ENCODE peak calls at places on chromosomes 12 and 14, in nine cellular contexts. B is IMR-90; Z is brain microvascular endothelial cell; P is suprapubic skin; D is upper lobe of right lung; S is fibroblast of lung; K is CD8-positive, alpha-beta T cell; I is transverse colon; N is lower lobe of right lung. U is an unnamed sample.

GRCh38 chr14:49880267-49881064 is 12.4 kb upstream of the ARF6 start:
- DNase-seq in B (no peak), Z (no peak), P (no peak), D (no peak), S (no peak), K (no peak), I (no peak), N (no peak), U (no peak)

GRCh38 chr12:96502477-96502876 is 13.1 kb downstream of the CFAP54 start:
- DNase-seq in B (no peak), Z (no peak), P (no peak), D (no peak), S (no peak), K (no peak), I (peak; percentile 27), N (no peak), U (no peak)

GRCh38 chr12:130775953-130776856 is 60.1 kb upstream of the RIMBP2 start:
- DNase-seq in B (peak; percentile 88), Z (peak; percentile 75), P (no peak), D (no peak), S (peak; percentile 96), K (peak; percentile 43), I (peak; percentile 29), N (no peak), U (peak; percentile 51)

GRCh38 chr14:91056361-91056760 is 4.1 kb downstream of the RPS6KA5 start:
- DNase-seq in B (no peak), Z (no peak), P (no peak), D (no peak), S (no peak), K (no peak), I (no peak), N (no peak), U (no peak)

GRCh38 chr12:81288651-81289050 is 210.8 kb downstream of the ACSS3 start:
- DNase-seq in B (no peak), Z (no peak), P (no peak), D (no peak), S (no peak), K (no peak), I (no peak), N (no peak), U (no peak)

GRCh38 chr12:90026516-90026915 is 317.9 kb upstream of the ATP2B1 start:
- DNase-seq in B (no peak), Z (no peak), P (no peak), D (no peak), S (no peak), K (no peak), I (no peak), N (no peak), U (no peak)

GRCh38 chr12:44101470-44101869 is 265.6 kb downstream of the TMEM117 start:
- DNase-seq in B (no peak), Z (no peak), P (no peak), D (no peak), S (no peak), K (no peak), I (no peak), N (no peak), U (no peak)

GRCh38 chr12:116647802-116648201 is 88.6 kb downstream of the MAP1LC3B2 start:
- DNase-seq in B (no peak), Z (no peak), P (no peak), D (no peak), S (no peak), K (no peak), I (no peak), N (no peak), U (no peak)

GRCh38 chr12:3130053-3130805 is 53.0 kb downstream of the TSPAN9 start:
- DNase-seq in B (peak; percentile 19), Z (no peak), P (peak; percentile 70), D (no peak), S (peak; percentile 14), K (no peak), I (no peak), N (no peak), U (no peak)

GRCh38 chr12:21819236-21819635 is 44.7 kb upstream of the KCNJ8 start:
- DNase-seq in B (peak; percentile 63), Z (peak; percentile 56), P (no peak), D (no peak), S (peak; percentile 14), K (no peak), I (no peak), N (no peak), U (no peak)

GRCh38 chr12:56332512-56333196 is 1.1 kb downstream of the PAN2 start:
- DNase-seq in B (no peak), Z (no peak), P (no peak), D (no peak), S (no peak), K (no peak), I (no peak), N (no peak), U (no peak)

GRCh38 chr12:48613321-48613720 is 43.5 kb upstream of the LALBA start:
- DNase-seq in B (no peak), Z (no peak), P (no peak), D (no peak), S (no peak), K (no peak), I (no peak), N (no peak), U (no peak)

GRCh38 chr12:48671231-48671856 is 10.7 kb downstream of the KANSL2 start:
- DNase-seq in B (peak; percentile 67), Z (no peak), P (no peak), D (no peak), S (no peak), K (no peak), I (no peak), N (no peak), U (no peak)

GRCh38 chr12:19208456-19208855 is 78.9 kb downstream of the PLEKHA5 start:
- DNase-seq in B (peak; percentile 62), Z (no peak), P (no peak), D (no peak), S (peak; percentile 77), K (no peak), I (no peak), N (no peak), U (no peak)

GRCh38 chr12:19206493-19207077 is 77.1 kb downstream of the PLEKHA5 start:
- DNase-seq in B (no peak), Z (no peak), P (no peak), D (no peak), S (no peak), K (no peak), I (no peak), N (no peak), U (no peak)

GRCh38 chr12:19203539-19204506 is 74.3 kb downstream of the PLEKHA5 start:
- DNase-seq in B (no peak), Z (no peak), P (no peak), D (no peak), S (no peak), K (no peak), I (no peak), N (no peak), U (no peak)

GRCh38 chr12:19203013-19203412 is 73.5 kb downstream of the PLEKHA5 start:
- DNase-seq in B (no peak), Z (no peak), P (no peak), D (no peak), S (no peak), K (no peak), I (no peak), N (no peak), U (no peak)

GRCh38 chr12:19205120-19205519 is 75.6 kb downstream of the PLEKHA5 start:
- DNase-seq in B (no peak), Z (no peak), P (no peak), D (no peak), S (no peak), K (no peak), I (no peak), N (no peak), U (no peak)
- H3K4me3 ChIP-seq in B (no peak overlapping the region), Z (no peak overlapping the region), P (no peak overlapping the region), D (no peak overlapping the region), S (no peak overlapping the region), K (no peak overlapping the region), I (no peak overlapping the region), N (no peak overlapping the region), U (no peak overlapping the region)

DNA sequence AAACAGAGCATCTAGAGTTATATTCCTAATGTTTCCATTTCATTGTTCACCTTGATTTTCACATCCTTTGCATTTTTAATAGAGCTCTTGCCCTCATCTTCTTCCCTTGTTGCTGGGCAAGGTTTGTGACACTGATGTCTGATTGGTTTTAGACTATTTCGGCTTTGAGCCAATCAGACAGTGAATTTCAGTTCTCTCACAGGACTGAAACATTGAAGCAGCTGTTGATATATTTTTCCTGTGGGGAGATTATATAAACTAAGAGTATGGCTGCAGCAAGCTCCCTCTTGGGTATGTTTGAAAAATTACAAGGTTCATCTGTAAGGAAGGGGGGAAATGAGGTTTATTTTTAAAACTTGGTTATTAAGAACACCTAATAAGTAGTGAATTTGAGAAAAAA is 51.2 kb downstream of the ATF7IP start:
- DNase-seq in B (peak; percentile 93), Z (peak; percentile 89), P (no peak), D (no peak), S (peak; percentile 96), K (no peak), I (no peak), N (no peak), U (peak; percentile 25)
- TF ChIP-seq CTCF in B (peak; percentile 52), Z (peak; percentile 32), P (no peak), D (peak; percentile 14), S (peak; percentile 56), K (peak; percentile 58), I (peak; percentile 8), N (no peak), U (no peak)

GRCh38 chr12:118035194-118036041 is 18.9 kb downstream of the RFC5 start:
- DNase-seq in B (peak; percentile 22), Z (peak; percentile 6), P (no peak), D (no peak), S (peak; percentile 47), K (no peak), I (peak; percentile 16), N (no peak), U (no peak)
- H3K36me3 ChIP-seq in B (peaks cover 58% of the 10 kb centered on the region), Z (peaks cover 68% of the 10 kb centered on the region), P (peaks cover 100% of the 10 kb centered on the region), D (peaks cover 100% of the 10 kb centered on the region), S (peaks cover 25% of the 10 kb centered on the region), K (peaks cover 51% of the 10 kb centered on the region), I (peaks cover 65% of the 10 kb centered on the region), N (peaks cover 99% of the 10 kb centered on the region), U (peaks cover 10% of the 10 kb centered on the region)

DNA sequence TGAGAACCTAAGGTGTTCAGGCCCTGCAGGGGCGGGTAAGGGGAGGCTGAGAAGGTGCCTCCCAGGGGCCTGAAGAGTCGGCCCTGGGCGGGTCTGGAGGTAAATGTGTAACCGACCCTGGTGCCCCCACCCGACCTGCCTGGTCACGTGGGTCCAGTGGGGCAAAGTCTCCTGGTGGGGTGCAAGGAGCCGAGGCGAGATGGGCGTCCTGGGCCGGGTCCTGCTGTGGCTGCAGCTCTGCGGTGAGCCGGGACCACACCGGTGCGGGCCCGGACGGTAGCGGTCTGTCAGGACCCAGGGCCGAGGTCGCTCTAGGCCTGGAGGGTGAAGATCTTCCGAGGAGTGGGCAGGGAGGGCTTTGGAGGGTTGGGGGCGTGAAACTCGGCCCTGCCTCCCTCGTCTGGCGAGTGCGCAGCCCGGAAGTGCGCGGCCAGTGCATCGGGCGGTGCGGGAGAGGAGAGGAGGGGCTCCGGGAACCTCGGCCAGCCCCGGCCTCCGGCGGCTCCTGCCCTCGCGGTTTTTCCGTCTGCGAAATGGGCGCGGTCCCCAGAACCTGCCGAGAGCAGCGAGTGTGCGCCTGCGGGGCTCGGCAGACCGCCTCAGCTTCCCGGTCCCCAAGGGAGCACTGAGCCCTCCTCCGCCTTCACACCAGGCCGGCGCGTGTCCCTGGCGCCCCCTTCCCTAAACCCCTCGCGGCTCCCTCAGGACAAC is at the start of gene AMN:
- DNase-seq in B (no peak), Z (no peak), P (no peak), D (no peak), S (no peak), K (no peak), I (peak; percentile 82), N (peak; percentile 53), U (no peak)
- H3K4me3 ChIP-seq in B (peak within 1 kb of the TSS; percentile 17), Z (peak within 1 kb of the TSS; percentile 31), P (peak within 1 kb of the TSS; percentile 31), D (peak within 1 kb of the TSS; percentile 17), S (no peak within 1 kb of the TSS), K (no peak within 1 kb of the TSS), I (peak within 1 kb of the TSS; percentile 54), N (peak within 1 kb of the TSS; percentile 37), U (peak within 1 kb of the TSS; percentile 16)

U was measured in kidney epithelial cell.